ENCODE peak calls at places on chromosomes 11 and 22, in five cellular contexts. One of them, this sample, is unnamed.

GRCh38 chr11:129598378-129598777 is 217.3 kb upstream of the TMEM45B start:
- DNase-seq in CD4-positive, CD25-positive, alpha-beta regulatory T cell: no peak
- DNase-seq in NCI-H1092: no peak
- DNase-seq in small intestine: no peak
- DNase-seq in Right ventricle myocardium superior: no peak
- DNase-seq in this sample: no peak

GRCh38 chr11:64357904-64358535 is 942 bp upstream of the RPS6KA4 start:
- DNase-seq in CD4-positive, CD25-positive, alpha-beta regulatory T cell: no peak
- DNase-seq in NCI-H1092: no peak
- DNase-seq in Right ventricle myocardium superior: no peak
- DNase-seq in small intestine: peak; percentile 59
- DNase-seq in this sample: no peak

GRCh38 chr11:131704682-131705081 is 334.3 kb downstream of the NTM start:
- DNase-seq in CD4-positive, CD25-positive, alpha-beta regulatory T cell: no peak
- DNase-seq in NCI-H1092: no peak
- DNase-seq in small intestine: no peak
- DNase-seq in Right ventricle myocardium superior: no peak
- DNase-seq in this sample: no peak

GRCh38 chr22:47549741-47550340 is 787.4 kb downstream of the TBC1D22A start:
- DNase-seq in CD4-positive, CD25-positive, alpha-beta regulatory T cell: no peak
- DNase-seq in small intestine: no peak
- DNase-seq in NCI-H1092: no peak
- DNase-seq in Right ventricle myocardium superior: no peak
- DNase-seq in this sample: peak; percentile 70

GRCh38 chr22:26660961-26661578 is 3.7 kb downstream of the MIAT start:
- DNase-seq in CD4-positive, CD25-positive, alpha-beta regulatory T cell: no peak
- DNase-seq in Right ventricle myocardium superior: no peak
- DNase-seq in small intestine: no peak
- DNase-seq in NCI-H1092: no peak
- DNase-seq in this sample: no peak

GRCh38 chr22:36528336-36528735 is 630 bp downstream of the EIF3D start:
- DNase-seq in CD4-positive, CD25-positive, alpha-beta regulatory T cell: no peak
- DNase-seq in Right ventricle myocardium superior: no peak
- DNase-seq in small intestine: peak; percentile 30
- DNase-seq in NCI-H1092: no peak
- DNase-seq in this sample: no peak

GRCh38 chr11:78432058-78432515 is 14.5 kb upstream of the GAB2 start:
- DNase-seq in CD4-positive, CD25-positive, alpha-beta regulatory T cell: no peak
- DNase-seq in NCI-H1092: no peak
- DNase-seq in small intestine: no peak
- DNase-seq in Right ventricle myocardium superior: no peak
- DNase-seq in this sample: no peak

GRCh38 chr22:36009085-36009484 is 19.5 kb downstream of the RBFOX2 start:
- DNase-seq in CD4-positive, CD25-positive, alpha-beta regulatory T cell: no peak
- DNase-seq in Right ventricle myocardium superior: no peak
- DNase-seq in small intestine: no peak
- DNase-seq in NCI-H1092: no peak
- DNase-seq in this sample: no peak

GRCh38 chr22:49925525-49926128 is 7.2 kb downstream of the CRELD2 start:
- DNase-seq in NCI-H1092: no peak
- DNase-seq in CD4-positive, CD25-positive, alpha-beta regulatory T cell: peak; percentile 72
- DNase-seq in small intestine: no peak
- DNase-seq in Right ventricle myocardium superior: no peak
- DNase-seq in this sample: no peak

GRCh38 chr11:43830928-43831440 is 49.6 kb upstream of the ALKBH3 start:
- DNase-seq in NCI-H1092: no peak
- DNase-seq in CD4-positive, CD25-positive, alpha-beta regulatory T cell: no peak
- DNase-seq in Right ventricle myocardium superior: no peak
- DNase-seq in small intestine: peak; percentile 2
- DNase-seq in this sample: peak; percentile 69

GRCh38 chr22:29780781-29781676 is 13.9 kb downstream of the UQCR10 start:
- DNase-seq in NCI-H1092: no peak
- DNase-seq in CD4-positive, CD25-positive, alpha-beta regulatory T cell: no peak
- DNase-seq in small intestine: peak; percentile 64
- DNase-seq in Right ventricle myocardium superior: no peak
- DNase-seq in this sample: no peak

GRCh38 chr11:36452231-36452630 is 57.8 kb downstream of the TRAF6 start:
- DNase-seq in Right ventricle myocardium superior: peak; percentile 43
- DNase-seq in small intestine: no peak
- DNase-seq in NCI-H1092: no peak
- DNase-seq in CD4-positive, CD25-positive, alpha-beta regulatory T cell: no peak
- DNase-seq in this sample: no peak

GRCh38 chr11:75475767-75476650 is 43.0 kb upstream of the KLHL35 start:
- DNase-seq in small intestine: peak; percentile 50
- DNase-seq in CD4-positive, CD25-positive, alpha-beta regulatory T cell: no peak
- DNase-seq in Right ventricle myocardium superior: peak; percentile 71
- DNase-seq in NCI-H1092: peak; percentile 49
- DNase-seq in this sample: no peak

GRCh38 chr11:109425554-109425953 is 3.6 kb downstream of the C11orf87 start:
- DNase-seq in NCI-H1092: no peak
- DNase-seq in small intestine: no peak
- DNase-seq in Right ventricle myocardium superior: no peak
- DNase-seq in CD4-positive, CD25-positive, alpha-beta regulatory T cell: no peak
- DNase-seq in this sample: no peak

GRCh38 chr11:83918471-83918870 is 632.3 kb upstream of the CCDC90B start:
- DNase-seq in Right ventricle myocardium superior: peak; percentile 63
- DNase-seq in CD4-positive, CD25-positive, alpha-beta regulatory T cell: no peak
- DNase-seq in NCI-H1092: no peak
- DNase-seq in small intestine: no peak
- DNase-seq in this sample: peak; percentile 60

GRCh38 chr11:35404397-35404775 is 15.0 kb downstream of the SLC1A2 start:
- DNase-seq in CD4-positive, CD25-positive, alpha-beta regulatory T cell: no peak
- DNase-seq in NCI-H1092: no peak
- DNase-seq in Right ventricle myocardium superior: no peak
- DNase-seq in small intestine: peak; percentile 47
- DNase-seq in this sample: peak; percentile 68

GRCh38 chr11:59182457-59183151 is 10.7 kb downstream of the DTX4 start:
- DNase-seq in NCI-H1092: no peak
- DNase-seq in CD4-positive, CD25-positive, alpha-beta regulatory T cell: no peak
- DNase-seq in Right ventricle myocardium superior: no peak
- DNase-seq in small intestine: peak; percentile 90
- DNase-seq in this sample: no peak

GRCh38 chr11:62778441-62778840 is 7.2 kb downstream of the TAF6L start:
- DNase-seq in small intestine: no peak
- DNase-seq in CD4-positive, CD25-positive, alpha-beta regulatory T cell: no peak
- DNase-seq in Right ventricle myocardium superior: no peak
- DNase-seq in NCI-H1092: no peak
- DNase-seq in this sample: no peak

GRCh38 chr11:71112454-71112853 is 139.9 kb downstream of the SHANK2 start:
- DNase-seq in small intestine: peak; percentile 84
- DNase-seq in CD4-positive, CD25-positive, alpha-beta regulatory T cell: no peak
- DNase-seq in Right ventricle myocardium superior: no peak
- DNase-seq in NCI-H1092: no peak
- DNase-seq in this sample: peak; percentile 14

GRCh38 chr22:37501610-37502341 is 15.6 kb upstream of the MFNG start:
- DNase-seq in CD4-positive, CD25-positive, alpha-beta regulatory T cell: no peak
- DNase-seq in small intestine: peak; percentile 99
- DNase-seq in Right ventricle myocardium superior: peak; percentile 65
- DNase-seq in NCI-H1092: peak; percentile 19
- DNase-seq in this sample: peak; percentile 72

GRCh38 chr22:46576556-46577351 is 39.3 kb upstream of the CELSR1 start:
- DNase-seq in Right ventricle myocardium superior: peak; percentile 79
- DNase-seq in CD4-positive, CD25-positive, alpha-beta regulatory T cell: peak; percentile 52
- DNase-seq in small intestine: peak; percentile 60
- DNase-seq in NCI-H1092: no peak
- DNase-seq in this sample: peak; percentile 82

GRCh38 chr22:45584121-45584570 is 81.5 kb downstream of the FBLN1 start:
- DNase-seq in NCI-H1092: no peak
- DNase-seq in small intestine: no peak
- DNase-seq in Right ventricle myocardium superior: no peak
- DNase-seq in CD4-positive, CD25-positive, alpha-beta regulatory T cell: no peak
- DNase-seq in this sample: no peak

GRCh38 chr11:10323793-10324170 is 18.9 kb downstream of the ADM start:
- DNase-seq in Right ventricle myocardium superior: no peak
- DNase-seq in small intestine: no peak
- DNase-seq in NCI-H1092: no peak
- DNase-seq in CD4-positive, CD25-positive, alpha-beta regulatory T cell: no peak
- DNase-seq in this sample: no peak

GRCh38 chr11:129317564-129317963 is 58.1 kb upstream of the BARX2 start:
- DNase-seq in Right ventricle myocardium superior: no peak
- DNase-seq in small intestine: peak; percentile 89
- DNase-seq in NCI-H1092: no peak
- DNase-seq in CD4-positive, CD25-positive, alpha-beta regulatory T cell: no peak
- DNase-seq in this sample: no peak

GRCh38 chr11:134759855-134760254 is 347.8 kb upstream of the B3GAT1 start:
- DNase-seq in Right ventricle myocardium superior: no peak
- DNase-seq in CD4-positive, CD25-positive, alpha-beta regulatory T cell: no peak
- DNase-seq in NCI-H1092: no peak
- DNase-seq in small intestine: no peak
- DNase-seq in this sample: no peak

GRCh38 chr11:3139086-3139440 is 26.0 kb downstream of the OSBPL5 start:
- DNase-seq in small intestine: no peak
- DNase-seq in Right ventricle myocardium superior: peak; percentile 41
- DNase-seq in NCI-H1092: no peak
- DNase-seq in CD4-positive, CD25-positive, alpha-beta regulatory T cell: no peak
- DNase-seq in this sample: peak; percentile 41

GRCh38 chr22:30204742-30205111 is 41.8 kb downstream of the LIF start:
- DNase-seq in small intestine: peak; percentile 37
- DNase-seq in CD4-positive, CD25-positive, alpha-beta regulatory T cell: no peak
- DNase-seq in Right ventricle myocardium superior: no peak
- DNase-seq in NCI-H1092: no peak
- DNase-seq in this sample: no peak

GRCh38 chr22:42820075-42820763 is 36.9 kb downstream of the ARFGAP3 start:
- DNase-seq in NCI-H1092: no peak
- DNase-seq in small intestine: peak; percentile 16
- DNase-seq in Right ventricle myocardium superior: no peak
- DNase-seq in CD4-positive, CD25-positive, alpha-beta regulatory T cell: no peak
- DNase-seq in this sample: no peak

GRCh38 chr11:103359221-103359620 is 250.0 kb downstream of the DYNC2H1 start:
- DNase-seq in small intestine: no peak
- DNase-seq in NCI-H1092: no peak
- DNase-seq in CD4-positive, CD25-positive, alpha-beta regulatory T cell: no peak
- DNase-seq in Right ventricle myocardium superior: no peak
- DNase-seq in this sample: no peak

GRCh38 chr11:35529971-35530495 is 4.6 kb upstream of the PAMR1 start:
- DNase-seq in CD4-positive, CD25-positive, alpha-beta regulatory T cell: no peak
- DNase-seq in small intestine: no peak
- DNase-seq in Right ventricle myocardium superior: peak; percentile 52
- DNase-seq in NCI-H1092: no peak
- DNase-seq in this sample: no peak

GRCh38 chr11:8814209-8814922 is 96.6 kb upstream of the AKIP1 start:
- DNase-seq in NCI-H1092: no peak
- DNase-seq in CD4-positive, CD25-positive, alpha-beta regulatory T cell: no peak
- DNase-seq in small intestine: peak; percentile 77
- DNase-seq in Right ventricle myocardium superior: no peak
- DNase-seq in this sample: no peak

GRCh38 chr11:125070699-125071254 is 7.7 kb downstream of the SLC37A2 start:
- DNase-seq in small intestine: peak; percentile 94
- DNase-seq in CD4-positive, CD25-positive, alpha-beta regulatory T cell: no peak
- DNase-seq in Right ventricle myocardium superior: peak; percentile 78
- DNase-seq in NCI-H1092: no peak
- DNase-seq in this sample: no peak

GRCh38 chr22:31206896-31207687 is 5.0 kb upstream of the LIMK2 start:
- DNase-seq in CD4-positive, CD25-positive, alpha-beta regulatory T cell: no peak
- DNase-seq in Right ventricle myocardium superior: peak; percentile 81
- DNase-seq in NCI-H1092: no peak
- DNase-seq in small intestine: peak; percentile 81
- DNase-seq in this sample: no peak

GRCh38 chr11:102780491-102780918 is at the start of gene MMP10:
- DNase-seq in CD4-positive, CD25-positive, alpha-beta regulatory T cell: no peak
- DNase-seq in small intestine: peak; percentile 19
- DNase-seq in Right ventricle myocardium superior: no peak
- DNase-seq in NCI-H1092: no peak
- DNase-seq in this sample: no peak

GRCh38 chr11:8698917-8699441 is 16.4 kb downstream of the RPL27A start:
- DNase-seq in NCI-H1092: no peak
- DNase-seq in small intestine: no peak
- DNase-seq in CD4-positive, CD25-positive, alpha-beta regulatory T cell: no peak
- DNase-seq in Right ventricle myocardium superior: no peak
- DNase-seq in this sample: no peak

This sample was measured in aorta.